ENCODE peak calls at places on chromosomes 2 and 18, in ten cellular contexts. E, N, U, L, I, O, A, G, K and Y are unnamed samples.

GRCh38 chr2:100262555-100263320 is 59.6 kb downstream of the LONRF2 start:
- DNase-seq in K (peak), E (peak), I (peak), O (peak), L (peak), A (peak), G (peak), U (no peak), N (peak), Y (peak)

GRCh38 chr2:234451852-234452625 is 44.8 kb downstream of the ARL4C start:
- DNase-seq in G (no peak), A (no peak), N (no peak), I (no peak), O (no peak), L (no peak), U (no peak), E (no peak), K (no peak), Y (no peak)

GRCh38 chr2:214069254-214069653 is 341.6 kb upstream of the VWC2L start:
- DNase-seq in G (no peak), U (no peak), A (no peak), N (no peak), O (no peak), E (peak), I (no peak), L (peak), K (no peak), Y (no peak)

GRCh38 chr2:240060977-240061591 is 7.8 kb upstream of the OR6B3 start:
- DNase-seq in I (no peak), L (peak), U (no peak), G (no peak), K (no peak), A (peak), N (no peak), O (no peak), E (peak), Y (no peak)

GRCh38 chr18:76847926-76848325 is 25.6 kb downstream of the ZNF236 start:
- DNase-seq in E (peak), N (no peak), A (no peak), G (no peak), K (no peak), U (no peak), O (no peak), L (peak), I (no peak), Y (no peak)

GRCh38 chr2:2837768-2838547 is 506.9 kb upstream of the MYT1L start:
- DNase-seq in G (peak), O (peak), U (peak), A (no peak), I (no peak), K (no peak), L (no peak), E (no peak), N (no peak), Y (peak)

GRCh38 chr2:203732072-203732952 is 25.9 kb downstream of the CD28 start:
- DNase-seq in E (no peak), O (no peak), U (no peak), K (no peak), I (no peak), L (no peak), N (no peak), A (no peak), G (no peak), Y (no peak)

GRCh38 chr18:8910843-8911242 is 191.7 kb upstream of the NDUFV2 start:
- DNase-seq in O (no peak), K (no peak), N (no peak), U (no peak), G (no peak), I (no peak), A (no peak), L (no peak), E (no peak), Y (no peak)

GRCh38 chr18:70197844-70198243 is 7.6 kb downstream of the RTTN start:
- DNase-seq in L (no peak), N (no peak), A (no peak), I (no peak), E (no peak), G (no peak), U (no peak), K (no peak), O (no peak), Y (no peak)

GRCh38 chr2:172247203-172247602 is 144.5 kb upstream of the DLX2 start:
- DNase-seq in U (no peak), K (no peak), O (no peak), I (no peak), G (no peak), N (no peak), L (peak), E (no peak), A (no peak), Y (no peak)

GRCh38 chr2:151166410-151166809 is 95.3 kb downstream of the RBM43 start:
- DNase-seq in I (no peak), O (no peak), G (no peak), A (no peak), U (no peak), K (no peak), E (no peak), N (no peak), L (no peak), Y (no peak)

GRCh38 chr2:181570833-181571661 is 85.9 kb downstream of the CERKL start:
- DNase-seq in I (no peak), E (no peak), L (no peak), A (no peak), G (no peak), U (no peak), O (no peak), K (no peak), N (no peak), Y (no peak)

GRCh38 chr2:237280235-237280634 is 133.7 kb downstream of the COL6A3 start:
- DNase-seq in A (no peak), O (no peak), N (no peak), I (no peak), G (no peak), L (no peak), K (no peak), E (no peak), U (no peak), Y (no peak)

GRCh38 chr18:49456794-49457193 is 3.7 kb downstream of the DYM start:
- DNase-seq in L (no peak), E (no peak), U (no peak), K (no peak), I (no peak), G (no peak), A (no peak), O (no peak), N (no peak), Y (no peak)

GRCh38 chr2:3130889-3131635 is 246.6 kb downstream of the EIPR1 start:
- DNase-seq in K (no peak), E (no peak), A (no peak), L (no peak), G (no peak), I (no peak), N (no peak), U (no peak), O (peak), Y (no peak)

GRCh38 chr2:100234141-100234540 is 88.2 kb downstream of the LONRF2 start:
- DNase-seq in E (no peak), L (no peak), O (no peak), G (no peak), U (peak), N (no peak), A (no peak), I (no peak), K (no peak), Y (no peak)

GRCh38 chr18:9025104-9025838 is 77.2 kb upstream of the NDUFV2 start:
- DNase-seq in E (peak), L (peak), K (no peak), O (no peak), G (no peak), U (no peak), N (no peak), I (no peak), A (no peak), Y (no peak)

GRCh38 chr2:240426797-240427721 is 8.4 kb upstream of the GPC1 start:
- DNase-seq in U (peak), O (peak), G (peak), E (no peak), A (no peak), L (no peak), K (peak), I (no peak), N (no peak), Y (peak)

GRCh38 chr18:55381277-55381676 is 206.7 kb downstream of the TCF4 start:
- DNase-seq in O (no peak), K (no peak), A (no peak), I (no peak), L (no peak), E (no peak), G (no peak), N (no peak), U (no peak), Y (no peak)

GRCh38 chr2:85999131-85999831 is 106.4 kb downstream of the POLR1A start:
- DNase-seq in N (peak), L (no peak), K (no peak), O (no peak), G (peak), E (no peak), A (peak), I (peak), U (no peak), Y (no peak)

GRCh38 chr2:109189751-109190150 is 60.7 kb downstream of the SH3RF3 start:
- DNase-seq in E (no peak), O (no peak), G (no peak), U (no peak), A (no peak), K (no peak), L (no peak), N (no peak), I (no peak), Y (no peak)

GRCh38 chr2:26922638-26923466 is 47.6 kb upstream of the MAPRE3 start:
- DNase-seq in O (peak), U (no peak), L (peak), G (peak), N (peak), K (peak), E (peak), I (peak), A (peak), Y (no peak)

GRCh38 chr2:20170646-20171250 is 54.2 kb downstream of the SDC1 start:
- DNase-seq in O (peak), G (no peak), I (no peak), L (no peak), A (no peak), E (no peak), N (no peak), U (no peak), K (no peak), Y (no peak)

GRCh38 chr2:20173496-20174402 is 51.2 kb downstream of the SDC1 start:
- DNase-seq in N (no peak), A (no peak), E (no peak), I (no peak), K (no peak), L (no peak), G (peak), O (peak), U (no peak), Y (no peak)

GRCh38 chr2:20171445-20171977 is 53.4 kb downstream of the SDC1 start:
- DNase-seq in E (no peak), A (no peak), N (no peak), I (no peak), L (peak), U (no peak), G (no peak), O (peak), K (no peak), Y (no peak)

GRCh38 chr2:20173064-20173463 is 51.9 kb downstream of the SDC1 start:
- DNase-seq in E (no peak), L (no peak), K (no peak), O (no peak), N (no peak), I (no peak), A (no peak), G (peak), U (no peak), Y (no peak)

GRCh38 chr2:20172273-20173052 is 52.5 kb downstream of the SDC1 start:
- DNase-seq in A (no peak), U (no peak), I (no peak), O (peak), K (no peak), E (no peak), L (peak), N (no peak), G (peak), Y (no peak)
- TF ChIP-seq POLR2AphosphoS5 in A (no peak), U (peak), I (no peak), O (no peak), K (no peak), E (no peak), L (no peak), N (no peak), G (no peak), Y (no peak)

GRCh38 chr18:63366270-63366990 is 576 bp downstream of the KDSR start:
- DNase-seq in A (peak), G (peak), E (peak), O (peak), I (peak), N (peak), U (no peak), L (peak), K (peak), Y (peak)
- TF ChIP-seq POLR2A in A (peak), G (no peak), E (no peak), O (no peak), I (no peak), N (no peak), U (no peak), L (peak), K (no peak), Y (no peak)

GRCh38 chr18:13256444-13257305 is 38.1 kb downstream of the LDLRAD4 start:
- DNase-seq in K (no peak), G (no peak), I (no peak), O (no peak), U (no peak), N (no peak), E (no peak), A (no peak), L (no peak), Y (no peak)
- TF ChIP-seq POLR2AphosphoS5 in K (no peak), G (no peak), I (no peak), O (no peak), U (no peak), N (no peak), E (no peak), A (no peak), L (no peak), Y (no peak)

DNA sequence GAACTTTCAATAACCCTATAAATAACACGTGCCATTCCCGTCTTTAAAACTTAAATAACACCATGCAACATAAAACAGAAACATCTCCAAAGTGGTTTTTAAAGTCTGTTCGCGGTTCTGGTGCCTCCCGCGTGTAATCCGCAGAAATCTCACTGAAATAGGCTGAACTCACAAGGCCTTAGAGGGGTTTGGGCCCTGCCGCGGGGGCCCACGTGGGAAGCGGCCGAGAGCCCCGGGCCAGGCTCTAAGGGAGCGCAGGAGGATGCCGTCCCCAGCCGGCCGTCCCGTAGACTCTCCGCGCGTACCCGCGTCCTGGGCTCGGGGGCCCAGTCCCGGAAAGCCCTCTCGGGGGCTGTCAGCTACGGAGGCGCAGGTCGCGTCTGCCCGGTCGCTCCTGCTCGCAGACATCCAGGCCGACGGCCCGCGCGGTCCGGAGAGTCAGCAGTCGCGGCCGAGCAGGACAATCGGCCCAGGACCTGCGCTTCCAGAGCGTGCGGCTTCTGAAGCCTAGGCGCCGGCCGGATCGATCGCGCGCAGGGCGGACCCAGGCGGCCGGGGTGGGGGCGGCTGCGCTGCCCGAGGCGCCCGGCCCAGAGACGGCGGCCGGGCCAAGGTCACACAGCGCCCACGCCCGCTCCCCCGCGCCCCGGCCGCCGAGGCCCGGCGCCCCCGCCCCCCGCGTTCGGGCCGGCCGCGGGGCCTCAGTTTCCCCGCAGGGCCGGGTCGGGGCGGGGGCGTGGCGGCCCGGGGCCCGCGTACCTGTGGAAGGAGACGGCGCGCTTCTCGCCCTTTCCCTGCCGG is 576 bp downstream of the THAP4 start:
- DNase-seq in I (peak), U (no peak), O (peak), L (peak), K (peak), E (no peak), A (peak), G (peak), N (peak), Y (no peak)
- TF ChIP-seq POLR2A in I (no peak), U (no peak), O (no peak), L (no peak), K (no peak), E (no peak), A (no peak), G (no peak), N (no peak), Y (no peak)

GRCh38 chr18:79985172-79985571 is 3.2 kb downstream of the TXNL4A start:
- DNase-seq in L (peak), I (no peak), E (no peak), A (no peak), G (no peak), N (no peak), U (no peak), O (no peak), K (no peak), Y (no peak)

GRCh38 chr18:79986726-79987125 is 1.6 kb downstream of the TXNL4A start:
- DNase-seq in A (no peak), N (no peak), U (no peak), I (no peak), O (no peak), G (no peak), E (no peak), K (no peak), L (no peak), Y (no peak)

GRCh38 chr18:79983253-79983652 is 5.1 kb downstream of the TXNL4A start:
- DNase-seq in K (no peak), L (no peak), G (no peak), E (no peak), U (no peak), I (no peak), N (no peak), A (no peak), O (no peak), Y (no peak)

GRCh38 chr18:79982736-79983135 is 5.6 kb downstream of the TXNL4A start:
- DNase-seq in K (no peak), O (no peak), L (no peak), A (no peak), U (no peak), E (no peak), N (no peak), I (no peak), G (no peak), Y (peak)

GRCh38 chr18:79983793-79984192 is 4.6 kb downstream of the TXNL4A start:
- DNase-seq in N (no peak), U (no peak), I (no peak), O (no peak), G (no peak), L (no peak), E (no peak), A (no peak), K (no peak), Y (no peak)
- TF ChIP-seq POLR2AphosphoS5 in N (no peak), U (no peak), I (no peak), O (no peak), G (no peak), L (no peak), E (no peak), A (no peak), K (no peak), Y (no peak)

GRCh38 chr2:207529330-207530159 is at the start of gene CREB1:
- DNase-seq in N (peak), G (peak), I (peak), O (peak), E (peak), L (peak), K (peak), A (peak), U (peak), Y (peak)
- TF ChIP-seq POLR2A in N (no peak), G (peak), I (peak), O (peak), E (peak), L (peak), K (peak), A (peak), U (no peak), Y (peak)

GRCh38 chr2:218736535-218736934 is 25.9 kb downstream of the TTLL4 start:
- DNase-seq in K (no peak), U (no peak), N (no peak), L (no peak), O (no peak), E (no peak), A (no peak), I (no peak), G (no peak), Y (no peak)
- TF ChIP-seq POLR2AphosphoS5 in K (no peak), U (no peak), N (no peak), L (no peak), O (no peak), E (no peak), A (no peak), I (no peak), G (no peak), Y (no peak)